ENCODE peak calls at places on chromosomes 7 and 10, in seven cellular contexts. N, X, P, M, R, H and E are unnamed samples.

GRCh38 chr10:45428611-45429510 is 54.8 kb downstream of the ALOX5 start:
- DNase-seq in N (no peak), X (no peak), P (no peak), M (no peak), R (no peak), H (no peak), E (peak; percentile 66)

GRCh38 chr7:152025937-152026890 is 740 bp downstream of the GALNT11 start:
- DNase-seq in N (no peak), X (no peak), P (no peak), M (no peak), R (no peak), H (no peak), E (no peak)

GRCh38 chr10:132609211-132609610 is 71.6 kb downstream of the INPP5A start:
- DNase-seq in N (no peak), X (no peak), P (no peak), M (no peak), R (no peak), H (peak; percentile 35), E (no peak)

GRCh38 chr10:20683345-20683744 is 213.8 kb downstream of the NEBL start:
- DNase-seq in N (no peak), X (no peak), P (no peak), M (no peak), R (no peak), H (no peak), E (no peak)

GRCh38 chr7:14902589-14902963 is at the start of gene DGKB:
- DNase-seq in N (peak; percentile 10), X (no peak), P (no peak), M (no peak), R (no peak), H (no peak), E (peak; percentile 48)

GRCh38 chr10:31677198-31678138 is 251.2 kb downstream of the ARHGAP12 start:
- DNase-seq in N (no peak), X (no peak), P (no peak), M (no peak), R (no peak), H (no peak), E (no peak)

GRCh38 chr7:100888988-100889760 is at the start of gene UFSP1:
- DNase-seq in N (no peak), X (peak; percentile 78), P (no peak), M (no peak), R (no peak), H (peak; percentile 69), E (peak; percentile 80)

GRCh38 chr7:33012364-33012763 is 50.2 kb downstream of the NT5C3A start:
- DNase-seq in N (no peak), X (no peak), P (no peak), M (no peak), R (no peak), H (no peak), E (no peak)

GRCh38 chr10:59907537-59907917 is 1.2 kb upstream of the CCDC6 start:
- DNase-seq in N (no peak), X (no peak), P (peak; percentile 28), M (no peak), R (no peak), H (no peak), E (no peak)

GRCh38 chr10:788796-789748 is 99.6 kb upstream of the DIP2C start:
- DNase-seq in N (peak; percentile 80), X (peak; percentile 83), P (no peak), M (peak; percentile 34), R (peak; percentile 81), H (peak; percentile 79), E (peak; percentile 75)

GRCh38 chr10:93573051-93573909 is 6.8 kb downstream of the FFAR4 start:
- DNase-seq in N (peak; percentile 64), X (no peak), P (no peak), M (no peak), R (no peak), H (no peak), E (peak; percentile 12)

GRCh38 chr10:112374724-112375541 is 1.0 kb downstream of the ACSL5 start:
- DNase-seq in N (no peak), X (no peak), P (peak; percentile 23), M (peak; percentile 46), R (no peak), H (no peak), E (no peak)

GRCh38 chr10:58179238-58179637 is 88.5 kb downstream of the IPMK start:
- DNase-seq in N (no peak), X (no peak), P (no peak), M (no peak), R (no peak), H (no peak), E (no peak)

GRCh38 chr7:128915271-128915819 is 4.8 kb upstream of the KCP start:
- DNase-seq in N (no peak), X (peak; percentile 49), P (no peak), M (no peak), R (no peak), H (no peak), E (peak; percentile 55)

GRCh38 chr7:142669074-142669654 is 80.1 kb upstream of the PRSS1 start:
- DNase-seq in N (no peak), X (no peak), P (peak; percentile 72), M (no peak), R (no peak), H (no peak), E (no peak)

GRCh38 chr10:73871915-73872710 is 2.2 kb downstream of the CAMK2G start:
- DNase-seq in N (no peak), X (no peak), P (no peak), M (no peak), R (no peak), H (no peak), E (no peak)

GRCh38 chr10:3485287-3485686 is 299.7 kb downstream of the KLF6 start:
- DNase-seq in N (no peak), X (no peak), P (no peak), M (peak; percentile 67), R (no peak), H (no peak), E (no peak)

GRCh38 chr7:105713488-105714465 is 132.5 kb upstream of the EFCAB10 start:
- DNase-seq in N (no peak), X (no peak), P (no peak), M (no peak), R (peak; percentile 25), H (no peak), E (no peak)

GRCh38 chr7:30226593-30227268 is 57.7 kb upstream of the ZNRF2 start:
- DNase-seq in N (peak; percentile 51), X (no peak), P (no peak), M (no peak), R (no peak), H (peak; percentile 63), E (peak; percentile 70)

GRCh38 chr10:88659725-88660592 is 4.3 kb upstream of the LIPF start:
- DNase-seq in N (no peak), X (no peak), P (no peak), M (no peak), R (no peak), H (no peak), E (no peak)

GRCh38 chr10:87674963-87675362 is 15.3 kb downstream of the PAPSS2 start:
- DNase-seq in N (no peak), X (no peak), P (no peak), M (no peak), R (no peak), H (no peak), E (no peak)

GRCh38 chr10:5622586-5622985 is 43.8 kb downstream of the ASB13 start:
- DNase-seq in N (no peak), X (no peak), P (no peak), M (no peak), R (no peak), H (no peak), E (no peak)

GRCh38 chr10:118568327-118568848 is 27.1 kb downstream of the PRLHR start:
- DNase-seq in N (no peak), X (no peak), P (peak; percentile 71), M (no peak), R (peak; percentile 68), H (no peak), E (no peak)

DNA sequence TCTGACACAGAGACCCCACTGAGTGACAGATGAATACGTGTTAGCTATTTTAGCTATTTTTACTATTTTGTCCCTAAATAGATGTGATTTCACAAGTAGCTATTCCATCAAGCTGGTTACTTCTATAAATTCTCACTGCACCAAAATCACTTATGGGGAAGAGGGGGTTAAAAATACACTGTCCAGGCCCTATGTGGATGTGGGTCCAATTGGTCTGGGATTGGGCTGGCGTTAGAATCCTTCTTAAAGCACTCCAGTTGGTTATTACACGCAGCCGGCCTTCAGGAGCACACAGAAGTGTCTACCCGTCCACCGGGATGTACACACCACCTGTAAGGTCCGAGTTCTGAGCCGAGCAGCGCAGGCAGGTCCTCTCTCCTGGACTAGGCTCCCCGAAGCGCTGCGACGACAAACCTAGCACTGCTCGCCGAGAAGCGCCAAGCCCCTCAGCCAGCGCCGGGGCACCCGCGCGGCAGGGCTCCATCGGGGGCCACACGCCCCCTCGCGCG is 222.3 kb upstream of the MKLN1 start:
- DNase-seq in N (no peak), X (peak; percentile 72), P (no peak), M (peak; percentile 41), R (no peak), H (no peak), E (no peak)
- H3K4me3 ChIP-seq in N (peak overlapping the region; percentile 70), X (peak overlapping the region; percentile 99), P (peak overlapping the region; percentile 63), M (peak overlapping the region; percentile 66), R (peak overlapping the region; percentile 39), H (no peak overlapping the region), E (peak overlapping the region; percentile 42)

GRCh38 chr10:76031099-76031498 is 599.7 kb downstream of the LRMDA start:
- DNase-seq in N (no peak), X (no peak), P (no peak), M (no peak), R (no peak), H (no peak), E (no peak)
- H3K4me1 ChIP-seq in N (peaks cover 30% of the 10 kb centered on the region), X (peaks cover 20% of the 10 kb centered on the region), P (no peaks in the 10 kb centered on the region), M (no peaks in the 10 kb centered on the region), R (no peaks in the 10 kb centered on the region), H (peaks cover under 1% of the 10 kb centered on the region), E (no peaks in the 10 kb centered on the region)

DNA sequence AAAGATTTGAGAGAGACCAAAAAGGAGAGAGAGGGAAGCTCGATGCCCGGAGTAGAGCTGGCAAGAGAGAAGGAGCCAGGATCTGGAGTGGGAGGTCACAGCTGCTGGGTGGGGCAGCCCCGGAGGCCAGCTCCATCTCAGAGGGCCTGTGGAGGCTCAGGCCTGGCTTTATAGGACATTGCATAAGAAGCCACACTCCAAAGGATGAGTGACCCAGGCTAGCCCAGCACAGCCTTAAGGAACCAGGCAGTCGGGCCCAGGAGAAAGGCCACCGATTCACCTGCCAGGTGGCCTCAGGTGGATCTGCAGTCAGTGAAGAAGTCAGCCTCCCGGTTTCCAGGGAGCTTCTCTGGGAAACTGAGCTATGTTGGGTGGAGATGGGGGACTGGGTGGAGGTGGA is 691 bp downstream of the PLAC9 start:
- DNase-seq in N (no peak), X (peak; percentile 85), P (no peak), M (no peak), R (no peak), H (peak; percentile 60), E (no peak)
- H3K4me3 ChIP-seq in N (peak overlapping the region; percentile 48), X (peak overlapping the region; percentile 52), P (no peak overlapping the region), M (peak overlapping the region; percentile 44), R (no peak overlapping the region), H (no peak overlapping the region), E (no peak overlapping the region)

DNA sequence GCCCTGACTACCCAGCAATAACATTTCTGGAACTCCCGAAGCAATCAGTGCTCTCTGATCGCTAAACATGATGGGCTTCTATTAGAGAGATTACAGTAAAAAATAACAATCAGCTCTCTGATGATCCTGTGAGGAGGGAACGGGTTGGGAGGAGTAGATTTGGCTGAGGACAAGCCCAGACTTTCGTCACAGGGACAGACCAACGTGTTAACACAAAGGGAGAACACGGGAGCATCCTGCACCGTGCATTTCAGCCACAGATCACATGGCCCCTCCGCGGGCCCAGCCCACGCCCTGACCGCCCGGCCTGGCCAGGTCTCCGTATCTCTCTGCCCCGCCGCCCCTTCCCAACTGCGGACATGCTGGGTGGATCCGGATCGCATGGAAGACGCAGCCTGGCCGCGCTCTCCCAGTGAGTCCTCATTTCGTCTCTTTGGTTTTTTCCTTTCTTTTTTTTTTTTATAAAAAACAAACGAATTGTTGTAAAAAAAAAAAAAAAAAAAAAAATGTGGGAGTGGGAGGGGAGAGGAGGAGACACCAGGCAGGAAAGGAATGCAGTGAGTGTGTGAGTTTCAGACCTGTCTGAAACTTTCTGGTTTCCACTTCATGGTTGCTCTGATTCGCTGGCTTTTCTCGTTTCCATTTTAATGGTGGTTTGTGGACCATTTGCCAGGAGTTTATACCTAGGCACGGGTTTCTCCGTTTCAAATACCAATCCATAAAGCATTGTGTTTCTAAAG is 94.9 kb upstream of the AGBL3 start:
- DNase-seq in N (peak; percentile 53), X (peak; percentile 91), P (peak; percentile 25), M (no peak), R (peak; percentile 83), H (peak; percentile 61), E (peak; percentile 64)
- H3K4me1 ChIP-seq in N (peaks cover 27% of the 10 kb centered on the region), X (peaks cover 34% of the 10 kb centered on the region), P (peaks cover 5% of the 10 kb centered on the region), M (no peaks in the 10 kb centered on the region), R (peaks cover 14% of the 10 kb centered on the region), H (no peaks in the 10 kb centered on the region), E (peaks cover 3% of the 10 kb centered on the region)